ENCODE peak calls at places on chromosome 11, in eight cellular contexts. Q is OCI-LY7, I is right cardiac atrium, W is NB4, O is NCI-H446, H is left ventricle myocardium inferior, T is NCI-H460, N is SK-N-MC. D is an unnamed sample.

GRCh38 chr11:122676638-122677037 is 21.1 kb downstream of the UBASH3B start:
- DNase-seq in N (no peak), O (no peak), W (no peak), I (no peak), Q (no peak), H (no peak), T (no peak), D (no peak)

GRCh38 chr11:96016978-96017502 is 93.1 kb upstream of the MTMR2 start:
- DNase-seq in I (no peak), Q (no peak), W (no peak), H (no peak), N (no peak), O (no peak), T (no peak), D (no peak)

GRCh38 chr11:65112551-65113360 is 1.1 kb downstream of the TM7SF2 start:
- DNase-seq in O (no peak), W (peak), T (no peak), N (no peak), I (peak), Q (peak), H (peak), D (peak)

GRCh38 chr11:108754901-108755625 is 90.2 kb downstream of the DDX10 start:
- DNase-seq in I (no peak), T (no peak), N (no peak), H (no peak), W (peak), Q (no peak), O (no peak), D (no peak)

GRCh38 chr11:62721994-62722393 is 5.3 kb downstream of the HNRNPUL2 start:
- DNase-seq in W (peak), H (no peak), O (no peak), N (no peak), Q (no peak), T (no peak), I (no peak), D (no peak)

GRCh38 chr11:1160231-1161101 is 2.7 kb downstream of the MUC5AC start:
- DNase-seq in W (no peak), H (peak), Q (no peak), T (no peak), N (no peak), O (no peak), I (no peak), D (no peak)

GRCh38 chr11:104918113-104918824 is 20.0 kb upstream of the CASP12 start:
- DNase-seq in I (no peak), H (no peak), T (no peak), W (peak), Q (no peak), N (no peak), O (no peak), D (no peak)

GRCh38 chr11:79237676-79238075 is 203.2 kb downstream of the TENM4 start:
- DNase-seq in I (no peak), T (no peak), O (no peak), N (no peak), H (no peak), Q (no peak), W (no peak), D (no peak)

GRCh38 chr11:132409591-132410375 is 1039.4 kb downstream of the NTM start:
- DNase-seq in O (no peak), Q (no peak), W (no peak), N (no peak), I (no peak), H (no peak), T (no peak), D (no peak)